ENCODE peak calls at places on chromosomes 4 and X, in six cellular contexts. R, U, K, X, C and J are unnamed samples.
A peak's percentile ranks its signal among the peaks of the same experiment; 100 is the strongest.

GRCh38 chr4:36712013-36712412 is 430.6 kb downstream of the DTHD1 start:
- DNase-seq in R (no peak), U (no peak), K (no peak), X (no peak), C (peak; percentile 72), J (no peak)

GRCh38 chr4:7658297-7659204 is 223.8 kb upstream of the PSAPL1 start:
- DNase-seq in R (no peak), U (no peak), K (no peak), X (no peak), C (no peak), J (no peak)

GRCh38 chr4:109645874-109646591 is 57.2 kb downstream of the CASP6 start:
- DNase-seq in R (no peak), U (no peak), K (no peak), X (no peak), C (no peak), J (no peak)

GRCh38 chrX:21740329-21741274 is 17.3 kb downstream of the SMPX start:
- DNase-seq in R (no peak), U (no peak), K (peak; percentile 67), X (no peak), C (no peak), J (peak; percentile 15)

GRCh38 chr4:8506373-8507250 is 66.0 kb downstream of the TRMT44 start:
- DNase-seq in R (no peak), U (peak; percentile 18), K (peak; percentile 81), X (peak; percentile 78), C (no peak), J (peak; percentile 88)

GRCh38 chr4:2832309-2832980 is 11.2 kb upstream of the ADD1 start:
- DNase-seq in R (no peak), U (no peak), K (peak; percentile 51), X (no peak), C (no peak), J (no peak)

GRCh38 chrX:68889244-68889643 is 60.4 kb downstream of the EFNB1 start:
- DNase-seq in R (no peak), U (no peak), K (no peak), X (no peak), C (no peak), J (no peak)

GRCh38 chr4:159108124-159108523 is 5.2 kb downstream of the RAPGEF2 start:
- DNase-seq in R (no peak), U (no peak), K (no peak), X (no peak), C (no peak), J (no peak)

GRCh38 chr4:88204882-88205281 is 46.4 kb upstream of the ABCG2 start:
- DNase-seq in R (no peak), U (no peak), K (no peak), X (no peak), C (no peak), J (no peak)

GRCh38 chrX:80747832-80748231 is 61.8 kb downstream of the BRWD3 start:
- DNase-seq in R (no peak), U (no peak), K (no peak), X (no peak), C (no peak), J (no peak)

GRCh38 chr4:153579872-153580271 is 104.2 kb upstream of the TLR2 start:
- DNase-seq in R (no peak), U (no peak), K (no peak), X (no peak), C (no peak), J (no peak)

GRCh38 chr4:1927675-1928074 is 56.5 kb downstream of the NSD2 start:
- DNase-seq in R (no peak), U (no peak), K (no peak), X (no peak), C (no peak), J (no peak)

GRCh38 chrX:51257490-51257889 is 75.1 kb upstream of the NUDT10 start:
- DNase-seq in R (no peak), U (no peak), K (no peak), X (no peak), C (no peak), J (no peak)

GRCh38 chr4:998096-998691 is 5.0 kb upstream of the SLC26A1 start:
- DNase-seq in R (no peak), U (no peak), K (no peak), X (no peak), C (no peak), J (no peak)

GRCh38 chrX:54452920-54453319 is 12.7 kb downstream of the TSR2 start:
- DNase-seq in R (no peak), U (no peak), K (no peak), X (no peak), C (no peak), J (no peak)

GRCh38 chr4:2080429-2081300 is 21.5 kb downstream of the NAT8L start:
- DNase-seq in R (no peak), U (no peak), K (peak; percentile 41), X (no peak), C (no peak), J (no peak)

GRCh38 chr4:26476545-26476944 is 13.7 kb downstream of the CCKAR start:
- DNase-seq in R (no peak), U (no peak), K (no peak), X (no peak), C (no peak), J (no peak)

GRCh38 chrX:19840899-19841648 is 46.3 kb downstream of the SH3KBP1 start:
- DNase-seq in R (no peak), U (no peak), K (no peak), X (no peak), C (no peak), J (no peak)

GRCh38 chr4:87961993-87962791 is 13.3 kb upstream of the SPP1 start:
- DNase-seq in R (no peak), U (no peak), K (no peak), X (no peak), C (peak; percentile 39), J (no peak)

GRCh38 chr4:77092832-77093800 is 17.3 kb upstream of the CCNI start:
- DNase-seq in R (no peak), U (no peak), K (no peak), X (no peak), C (no peak), J (no peak)

GRCh38 chrX:131366387-131366786 is 77.3 kb upstream of the IGSF1 start:
- DNase-seq in R (no peak), U (no peak), K (no peak), X (no peak), C (peak; percentile 14), J (no peak)

GRCh38 chrX:131792356-131792749 is 230.7 kb upstream of the STK26 start:
- DNase-seq in R (no peak), U (peak; percentile 58), K (peak; percentile 94), X (no peak), C (peak; percentile 94), J (peak; percentile 89)

GRCh38 chr4:123553279-123553678 is 156.7 kb downstream of the SPRY1 start:
- DNase-seq in R (no peak), U (no peak), K (no peak), X (no peak), C (no peak), J (no peak)

GRCh38 chr4:121072836-121073362 is 564 bp upstream of the NDNF start:
- DNase-seq in R (no peak), U (no peak), K (peak; percentile 57), X (no peak), C (no peak), J (no peak)

GRCh38 chrX:69067841-69068240 is 97.4 kb downstream of the PJA1 start:
- DNase-seq in R (no peak), U (no peak), K (peak; percentile 28), X (no peak), C (no peak), J (no peak)

GRCh38 chrX:14676431-14676830 is 147.1 kb downstream of the GLRA2 start:
- DNase-seq in R (no peak), U (no peak), K (no peak), X (no peak), C (peak; percentile 34), J (no peak)

GRCh38 chr4:154491341-154491679 is 289 bp downstream of the DCHS2 start:
- DNase-seq in R (no peak), U (no peak), K (no peak), X (no peak), C (no peak), J (peak; percentile 38)

GRCh38 chr4:88216395-88216794 is 58.0 kb upstream of the ABCG2 start:
- DNase-seq in R (no peak), U (no peak), K (no peak), X (no peak), C (no peak), J (no peak)

GRCh38 chr4:6307891-6308290 is 38.2 kb downstream of the WFS1 start:
- DNase-seq in R (no peak), U (no peak), K (no peak), X (no peak), C (no peak), J (no peak)

GRCh38 chr4:1460967-1461868 is 55.0 kb upstream of the NKX1-1 start:
- DNase-seq in R (no peak), U (no peak), K (no peak), X (no peak), C (no peak), J (no peak)

GRCh38 chrX:24145340-24146186 is 4.0 kb upstream of the ZFX start:
- DNase-seq in R (no peak), U (no peak), K (no peak), X (peak; percentile 14), C (peak; percentile 29), J (no peak)

GRCh38 chr4:176052744-176053143 is 12.9 kb upstream of the WDR17 start:
- DNase-seq in R (no peak), U (no peak), K (no peak), X (no peak), C (no peak), J (no peak)

GRCh38 chr4:175509320-175509719 is 302.7 kb downstream of the GPM6A start:
- DNase-seq in R (no peak), U (no peak), K (no peak), X (no peak), C (no peak), J (no peak)

GRCh38 chrX:140762061-140762460 is 52.5 kb downstream of the LINC00632 start:
- DNase-seq in R (no peak), U (peak; percentile 21), K (peak; percentile 66), X (no peak), C (peak; percentile 49), J (peak; percentile 32)

GRCh38 chrX:16838202-16839066 is 31.7 kb downstream of the RBBP7 start:
- DNase-seq in R (no peak), U (peak; percentile 34), K (no peak), X (peak; percentile 30), C (peak; percentile 61), J (no peak)

GRCh38 chr4:38366451-38366850 is 297.5 kb upstream of the KLF3 start:
- DNase-seq in R (no peak), U (no peak), K (peak; percentile 64), X (no peak), C (peak; percentile 28), J (peak; percentile 21)